ENCODE peak calls at places on chromosomes 12 and 14, in ten cellular contexts. One of them, this sample, is unnamed. For H3K36me3 and H3K9me3, the result is how much of the 10 kb centered on the place peaks cover.

GRCh38 chr14:73223049-73223448 is 14.3 kb upstream of the PAPLN start:
- ATAC-seq in heart left ventricle: peak
- ATAC-seq in IMR-90: no peak
- ATAC-seq in lower lobe of right lung: peak
- ATAC-seq in Panc1: no peak
- ATAC-seq in left lung: peak
- ATAC-seq in pancreas: no peak
- ATAC-seq in right lobe of liver: no peak
- ATAC-seq in upper lobe of right lung: peak
- ATAC-seq in aorta: no peak
- ATAC-seq in this sample: peak

GRCh38 chr14:21205026-21205677 is 49.3 kb upstream of the OR5AU1 start:
- ATAC-seq in aorta: no peak
- ATAC-seq in heart left ventricle: no peak
- ATAC-seq in left lung: peak
- ATAC-seq in pancreas: no peak
- ATAC-seq in Panc1: no peak
- ATAC-seq in upper lobe of right lung: no peak
- ATAC-seq in lower lobe of right lung: no peak
- ATAC-seq in right lobe of liver: no peak
- ATAC-seq in IMR-90: no peak
- ATAC-seq in this sample: no peak

GRCh38 chr12:119725523-119725922 is 57.6 kb downstream of the PRKAB1 start:
- ATAC-seq in heart left ventricle: no peak
- ATAC-seq in Panc1: no peak
- ATAC-seq in IMR-90: no peak
- ATAC-seq in upper lobe of right lung: no peak
- ATAC-seq in pancreas: no peak
- ATAC-seq in lower lobe of right lung: no peak
- ATAC-seq in left lung: no peak
- ATAC-seq in aorta: no peak
- ATAC-seq in right lobe of liver: peak
- ATAC-seq in this sample: no peak

GRCh38 chr12:109981311-109981710 is 14.9 kb downstream of the GIT2 start:
- ATAC-seq in heart left ventricle: no peak
- ATAC-seq in IMR-90: no peak
- ATAC-seq in right lobe of liver: no peak
- ATAC-seq in aorta: no peak
- ATAC-seq in left lung: no peak
- ATAC-seq in pancreas: no peak
- ATAC-seq in upper lobe of right lung: no peak
- ATAC-seq in Panc1: no peak
- ATAC-seq in lower lobe of right lung: no peak
- ATAC-seq in this sample: no peak

GRCh38 chr12:77644915-77645605 is 185.6 kb upstream of the NAV3 start:
- ATAC-seq in left lung: no peak
- ATAC-seq in IMR-90: no peak
- ATAC-seq in lower lobe of right lung: no peak
- ATAC-seq in Panc1: no peak
- ATAC-seq in upper lobe of right lung: no peak
- ATAC-seq in right lobe of liver: no peak
- ATAC-seq in aorta: no peak
- ATAC-seq in heart left ventricle: no peak
- ATAC-seq in pancreas: no peak
- ATAC-seq in this sample: no peak

GRCh38 chr12:54959291-54960018 is 25.1 kb downstream of the TESPA1 start:
- ATAC-seq in lower lobe of right lung: no peak
- ATAC-seq in right lobe of liver: no peak
- ATAC-seq in pancreas: no peak
- ATAC-seq in IMR-90: no peak
- ATAC-seq in upper lobe of right lung: no peak
- ATAC-seq in Panc1: no peak
- ATAC-seq in left lung: no peak
- ATAC-seq in heart left ventricle: no peak
- ATAC-seq in aorta: no peak
- ATAC-seq in this sample: no peak

GRCh38 chr14:90023176-90023896 is 38.5 kb upstream of the KCNK13 start:
- ATAC-seq in Panc1: no peak
- ATAC-seq in right lobe of liver: no peak
- ATAC-seq in aorta: no peak
- ATAC-seq in IMR-90: peak
- ATAC-seq in heart left ventricle: no peak
- ATAC-seq in pancreas: no peak
- ATAC-seq in lower lobe of right lung: no peak
- ATAC-seq in upper lobe of right lung: no peak
- ATAC-seq in left lung: no peak
- ATAC-seq in this sample: no peak

GRCh38 chr12:104742551-104742961 is 215.5 kb downstream of the SLC41A2 start:
- ATAC-seq in IMR-90: no peak
- ATAC-seq in left lung: no peak
- ATAC-seq in lower lobe of right lung: no peak
- ATAC-seq in upper lobe of right lung: peak
- ATAC-seq in Panc1: no peak
- ATAC-seq in heart left ventricle: peak
- ATAC-seq in aorta: peak
- ATAC-seq in pancreas: no peak
- ATAC-seq in right lobe of liver: no peak
- ATAC-seq in this sample: no peak

GRCh38 chr14:64303471-64303917 is 9.3 kb upstream of the ESR2 start:
- ATAC-seq in left lung: peak
- ATAC-seq in pancreas: peak
- ATAC-seq in IMR-90: peak
- ATAC-seq in upper lobe of right lung: peak
- ATAC-seq in lower lobe of right lung: peak
- ATAC-seq in aorta: peak
- ATAC-seq in right lobe of liver: peak
- ATAC-seq in Panc1: peak
- ATAC-seq in heart left ventricle: peak
- ATAC-seq in this sample: no peak

DNA sequence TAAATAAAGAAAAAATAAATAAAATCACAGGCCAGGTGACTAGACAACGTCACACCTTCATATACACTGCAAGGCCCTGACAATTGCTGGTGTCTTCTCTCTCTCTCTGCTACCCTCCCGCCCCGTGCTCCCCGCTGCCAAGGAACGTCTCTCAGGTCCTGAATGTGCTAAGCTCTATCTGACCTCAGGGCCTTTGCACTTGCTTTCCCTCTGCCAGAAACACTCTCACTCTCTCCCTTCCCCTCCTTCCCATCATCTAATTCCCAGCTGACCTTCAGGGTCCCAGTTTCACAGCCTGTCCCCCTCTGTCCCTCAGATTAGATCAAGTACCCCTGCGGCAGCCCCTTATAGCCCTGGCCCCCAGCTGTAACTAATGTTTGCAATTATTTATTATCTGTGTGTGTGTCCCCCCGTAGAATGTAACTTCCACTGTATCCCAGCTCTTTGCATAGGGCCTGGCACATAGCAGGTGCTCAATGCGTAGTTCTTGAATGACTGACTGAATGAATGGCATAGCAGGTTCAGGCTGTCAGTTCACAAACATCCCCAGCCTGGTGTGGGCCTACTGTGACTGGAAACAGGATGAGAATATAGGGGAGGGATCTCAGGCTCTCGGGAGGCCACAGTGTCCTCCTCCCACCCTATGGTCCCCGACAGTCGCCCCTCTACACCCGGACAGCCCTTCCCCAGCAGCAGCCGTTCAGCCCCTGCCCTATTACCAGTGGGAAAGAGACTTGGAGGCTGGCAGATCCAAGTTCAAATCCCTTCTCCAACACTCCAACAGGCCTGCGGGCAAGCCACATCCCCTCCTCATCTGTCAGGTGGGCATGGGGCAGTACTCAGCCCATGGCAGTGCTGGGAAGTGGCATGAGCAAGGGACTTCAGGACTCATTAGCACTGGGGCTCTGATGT is 6.6 kb downstream of the BEGAIN start:
- ATAC-seq in lower lobe of right lung: no peak
- ATAC-seq in left lung: no peak
- ATAC-seq in Panc1: no peak
- ATAC-seq in right lobe of liver: no peak
- ATAC-seq in IMR-90: no peak
- ATAC-seq in upper lobe of right lung: no peak
- ATAC-seq in aorta: no peak
- ATAC-seq in heart left ventricle: no peak
- ATAC-seq in pancreas: no peak
- ATAC-seq in this sample: no peak
- H3K36me3 ChIP-seq in lower lobe of right lung: under half
- H3K36me3 ChIP-seq in left lung: under half
- H3K36me3 ChIP-seq in Panc1: under half
- H3K36me3 ChIP-seq in right lobe of liver: under half
- H3K36me3 ChIP-seq in IMR-90: under half
- H3K36me3 ChIP-seq in upper lobe of right lung: under half
- H3K36me3 ChIP-seq in aorta: under half
- H3K36me3 ChIP-seq in heart left ventricle: under half
- H3K36me3 ChIP-seq in pancreas: under half
- H3K36me3 ChIP-seq in this sample: under half

DNA sequence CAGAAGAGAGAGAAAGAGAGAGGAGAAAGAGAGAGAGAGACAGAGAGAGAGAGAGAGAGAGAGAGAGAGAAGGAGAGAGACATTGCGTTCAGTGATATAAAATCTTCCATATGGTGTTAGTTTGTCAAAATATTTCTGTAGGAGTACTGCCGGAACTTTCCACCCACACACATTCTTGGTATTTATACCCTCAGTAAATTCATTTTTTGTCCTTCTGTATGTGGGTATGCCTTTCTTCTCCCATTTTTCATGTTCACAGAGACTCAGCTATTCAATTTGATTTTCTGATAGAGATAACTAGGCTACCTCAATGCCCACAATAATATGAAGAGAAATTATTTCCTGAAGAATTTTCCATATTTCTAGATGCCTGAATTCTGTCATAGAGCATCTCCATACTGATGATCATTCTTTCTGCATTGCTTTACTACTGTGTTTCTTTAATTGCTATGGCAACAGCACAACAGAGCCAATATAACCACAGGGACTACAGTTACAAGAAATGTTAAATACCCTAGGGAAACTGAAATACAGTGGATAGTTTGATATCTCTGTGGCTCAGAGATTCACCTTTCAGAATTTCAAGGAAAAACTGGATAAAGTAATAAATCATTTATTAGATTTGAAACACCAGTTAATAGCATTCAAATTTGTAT is 266.8 kb downstream of the LRFN5 start:
- ATAC-seq in left lung: peak
- ATAC-seq in upper lobe of right lung: no peak
- ATAC-seq in aorta: no peak
- ATAC-seq in pancreas: no peak
- ATAC-seq in lower lobe of right lung: no peak
- ATAC-seq in right lobe of liver: no peak
- ATAC-seq in heart left ventricle: no peak
- ATAC-seq in Panc1: no peak
- ATAC-seq in IMR-90: peak
- ATAC-seq in this sample: no peak
- H3K9me3 ChIP-seq in left lung: under half
- H3K9me3 ChIP-seq in upper lobe of right lung: under half
- H3K9me3 ChIP-seq in aorta: under half
- H3K9me3 ChIP-seq in pancreas: under half
- H3K9me3 ChIP-seq in lower lobe of right lung: under half
- H3K9me3 ChIP-seq in right lobe of liver: under half
- H3K9me3 ChIP-seq in heart left ventricle: under half
- H3K9me3 ChIP-seq in Panc1: under half
- H3K9me3 ChIP-seq in IMR-90: under half
- H3K9me3 ChIP-seq in this sample: under half

GRCh38 chr14:100236873-100237272 is 2.1 kb upstream of the YY1 start:
- ATAC-seq in upper lobe of right lung: no peak
- ATAC-seq in left lung: no peak
- ATAC-seq in aorta: no peak
- ATAC-seq in IMR-90: no peak
- ATAC-seq in heart left ventricle: no peak
- ATAC-seq in pancreas: no peak
- ATAC-seq in Panc1: no peak
- ATAC-seq in right lobe of liver: no peak
- ATAC-seq in lower lobe of right lung: no peak
- ATAC-seq in this sample: no peak

GRCh38 chr14:100238419-100239199 is at the start of gene YY1:
- ATAC-seq in IMR-90: peak
- ATAC-seq in left lung: peak
- ATAC-seq in right lobe of liver: peak
- ATAC-seq in upper lobe of right lung: peak
- ATAC-seq in pancreas: peak
- ATAC-seq in heart left ventricle: peak
- ATAC-seq in lower lobe of right lung: peak
- ATAC-seq in Panc1: peak
- ATAC-seq in aorta: peak
- ATAC-seq in this sample: peak

GRCh38 chr14:100239840-100240724 is 1.1 kb downstream of the YY1 start:
- ATAC-seq in IMR-90: peak
- ATAC-seq in Panc1: peak
- ATAC-seq in aorta: peak
- ATAC-seq in pancreas: peak
- ATAC-seq in lower lobe of right lung: peak
- ATAC-seq in right lobe of liver: peak
- ATAC-seq in heart left ventricle: peak
- ATAC-seq in left lung: peak
- ATAC-seq in upper lobe of right lung: peak
- ATAC-seq in this sample: peak

GRCh38 chr14:100239200-100239839 is 376 bp downstream of the YY1 start:
- ATAC-seq in lower lobe of right lung: no peak
- ATAC-seq in IMR-90: no peak
- ATAC-seq in right lobe of liver: no peak
- ATAC-seq in pancreas: no peak
- ATAC-seq in upper lobe of right lung: no peak
- ATAC-seq in left lung: no peak
- ATAC-seq in heart left ventricle: peak
- ATAC-seq in Panc1: no peak
- ATAC-seq in aorta: no peak
- ATAC-seq in this sample: no peak

GRCh38 chr14:100237735-100238418 is 1.1 kb upstream of the YY1 start:
- ATAC-seq in lower lobe of right lung: peak
- ATAC-seq in pancreas: peak
- ATAC-seq in aorta: no peak
- ATAC-seq in upper lobe of right lung: peak
- ATAC-seq in IMR-90: peak
- ATAC-seq in Panc1: peak
- ATAC-seq in left lung: peak
- ATAC-seq in heart left ventricle: peak
- ATAC-seq in right lobe of liver: peak
- ATAC-seq in this sample: no peak
- H3K36me3 ChIP-seq in lower lobe of right lung: under half
- H3K36me3 ChIP-seq in pancreas: under half
- H3K36me3 ChIP-seq in aorta: under half
- H3K36me3 ChIP-seq in upper lobe of right lung: under half
- H3K36me3 ChIP-seq in IMR-90: under half
- H3K36me3 ChIP-seq in Panc1: under half
- H3K36me3 ChIP-seq in left lung: under half
- H3K36me3 ChIP-seq in heart left ventricle: under half
- H3K36me3 ChIP-seq in right lobe of liver: under half
- H3K36me3 ChIP-seq in this sample: under half

GRCh38 chr12:69321356-69321755 is 26.8 kb upstream of the LYZ start:
- ATAC-seq in Panc1: no peak
- ATAC-seq in right lobe of liver: no peak
- ATAC-seq in left lung: no peak
- ATAC-seq in IMR-90: no peak
- ATAC-seq in pancreas: no peak
- ATAC-seq in lower lobe of right lung: no peak
- ATAC-seq in aorta: no peak
- ATAC-seq in upper lobe of right lung: no peak
- ATAC-seq in heart left ventricle: no peak
- ATAC-seq in this sample: no peak

GRCh38 chr12:69313209-69313608 is 35.0 kb upstream of the LYZ start:
- ATAC-seq in upper lobe of right lung: no peak
- ATAC-seq in lower lobe of right lung: no peak
- ATAC-seq in pancreas: no peak
- ATAC-seq in IMR-90: no peak
- ATAC-seq in aorta: no peak
- ATAC-seq in left lung: no peak
- ATAC-seq in right lobe of liver: no peak
- ATAC-seq in Panc1: no peak
- ATAC-seq in heart left ventricle: no peak
- ATAC-seq in this sample: no peak

GRCh38 chr12:69318225-69318624 is 30.0 kb upstream of the LYZ start:
- ATAC-seq in IMR-90: no peak
- ATAC-seq in left lung: no peak
- ATAC-seq in heart left ventricle: no peak
- ATAC-seq in lower lobe of right lung: no peak
- ATAC-seq in upper lobe of right lung: no peak
- ATAC-seq in Panc1: no peak
- ATAC-seq in aorta: no peak
- ATAC-seq in right lobe of liver: peak
- ATAC-seq in pancreas: no peak
- ATAC-seq in this sample: no peak
- H3K9me3 ChIP-seq in IMR-90: under half
- H3K9me3 ChIP-seq in left lung: under half
- H3K9me3 ChIP-seq in heart left ventricle: under half
- H3K9me3 ChIP-seq in lower lobe of right lung: under half
- H3K9me3 ChIP-seq in upper lobe of right lung: under half
- H3K9me3 ChIP-seq in Panc1: under half
- H3K9me3 ChIP-seq in aorta: under half
- H3K9me3 ChIP-seq in right lobe of liver: under half
- H3K9me3 ChIP-seq in pancreas: under half
- H3K9me3 ChIP-seq in this sample: under half